ENCODE peak calls at places on chromosomes 6 and 20, in four cellular contexts. W is stimulated activated CD8-positive, alpha-beta memory T cell treated with anti-CD3 and anti-CD28 coated beads, Interleukin-4, amount 100 ng/mL, for 1 hour; S is CD8-positive, alpha-beta T cell; U is kidney tubule cell. J is an unnamed sample.

GRCh38 chr6:119443993-119444641 is 94.6 kb upstream of the MAN1A1 start:
- DNase-seq in S (no peak), U (no peak), W (no peak), J (no peak)

GRCh38 chr6:118017301-118017854 is 110.3 kb downstream of the SLC35F1 start:
- DNase-seq in S (no peak), U (no peak), W (no peak), J (no peak)

GRCh38 chr6:131534654-131534956 is 38.4 kb upstream of the ARG1 start:
- DNase-seq in S (no peak), W (no peak), U (no peak), J (no peak)

GRCh38 chr6:41545174-41545702 is 943 bp upstream of the FOXP4 start:
- DNase-seq in W (no peak), S (no peak), U (no peak), J (no peak)

GRCh38 chr20:6708010-6708409 is 59.5 kb upstream of the BMP2 start:
- DNase-seq in S (no peak), W (no peak), U (peak; percentile 90), J (peak; percentile 76)

GRCh38 chr6:137277971-137278602 is 58.9 kb upstream of the IFNGR1 start:
- DNase-seq in S (no peak), U (peak; percentile 96), W (no peak), J (peak; percentile 85)

GRCh38 chr6:85923013-85923430 is 280.3 kb upstream of the SYNCRIP start:
- DNase-seq in U (peak; percentile 76), S (no peak), W (no peak), J (peak; percentile 72)

GRCh38 chr20:46939031-46939430 is 44.4 kb downstream of the EYA2 start:
- DNase-seq in W (no peak), U (peak; percentile 11), S (no peak), J (peak; percentile 38)

GRCh38 chr6:109240370-109241084 is 141.7 kb downstream of the CD164 start:
- DNase-seq in S (no peak), W (no peak), U (no peak), J (no peak)

GRCh38 chr20:14219801-14220461 is 117.5 kb downstream of the FLRT3 start:
- DNase-seq in U (peak; percentile 43), S (no peak), W (no peak), J (peak; percentile 81)

GRCh38 chr20:60040471-60041162 is 82.4 kb downstream of the CDH26 start:
- DNase-seq in S (no peak), U (no peak), W (no peak), J (no peak)

GRCh38 chr20:23131766-23132165 is 45.6 kb upstream of the CD93 start:
- DNase-seq in S (no peak), U (no peak), W (no peak), J (no peak)

GRCh38 chr6:116287668-116288282 is 8.0 kb upstream of the TSPYL1 start:
- DNase-seq in W (no peak), S (no peak), U (peak; percentile 74), J (peak; percentile 64)

GRCh38 chr6:7074870-7075269 is 32.9 kb upstream of the RREB1 start:
- DNase-seq in S (no peak), U (no peak), W (no peak), J (no peak)

GRCh38 chr20:24194133-24194532 is 205.6 kb upstream of the GGTLC1 start:
- DNase-seq in U (no peak), W (no peak), S (no peak), J (peak; percentile 92)

GRCh38 chr20:8930691-8931090 is 138.2 kb upstream of the PLCB4 start:
- DNase-seq in U (peak; percentile 6), W (no peak), S (no peak), J (no peak)

GRCh38 chr20:38050691-38051090 is 17.1 kb downstream of the RPRD1B start:
- DNase-seq in W (no peak), S (no peak), U (peak; percentile 13), J (no peak)

GRCh38 chr6:36724514-36725385 is 27.1 kb downstream of the RAB44 start:
- DNase-seq in W (no peak), U (peak; percentile 72), S (peak; percentile 33), J (peak; percentile 86)

GRCh38 chr6:122736606-122737005 is 42.9 kb upstream of the FABP7 start:
- DNase-seq in W (no peak), S (no peak), U (no peak), J (no peak)

GRCh38 chr20:46849751-46850150 is 44.9 kb upstream of the EYA2 start:
- DNase-seq in S (no peak), W (no peak), U (no peak), J (no peak)

GRCh38 chr20:8721098-8721497 is 347.8 kb upstream of the PLCB4 start:
- DNase-seq in S (no peak), U (peak; percentile 60), W (no peak), J (peak; percentile 74)

GRCh38 chr20:46814366-46815232 is 80.0 kb upstream of the EYA2 start:
- DNase-seq in U (peak; percentile 89), S (no peak), W (no peak), J (peak; percentile 96)

GRCh38 chr6:2688416-2689064 is 62.2 kb downstream of the MYLK4 start:
- DNase-seq in U (peak; percentile 89), W (no peak), S (no peak), J (peak; percentile 91)

GRCh38 chr6:57306273-57306672 is 11.2 kb upstream of the PRIM2 start:
- DNase-seq in W (no peak), U (no peak), S (no peak), J (no peak)

GRCh38 chr20:42110301-42110700 is 492.1 kb upstream of the CHD6 start:
- DNase-seq in U (no peak), W (no peak), S (no peak), J (no peak)

GRCh38 chr20:62707981-62708521 is 585 bp upstream of the NTSR1 start:
- DNase-seq in W (no peak), U (peak; percentile 9), S (peak; percentile 22), J (peak; percentile 56)

GRCh38 chr6:113859349-113860164 is 2.4 kb downstream of the MARCKS start:
- DNase-seq in W (no peak), S (no peak), U (peak; percentile 53), J (peak; percentile 32)

GRCh38 chr20:22490287-22491187 is 93.8 kb downstream of the FOXA2 start:
- DNase-seq in W (no peak), S (no peak), U (peak; percentile 88), J (peak; percentile 61)

GRCh38 chr6:44593539-44593944 is 206.0 kb downstream of the CDC5L start:
- DNase-seq in U (peak; percentile 61), W (peak; percentile 28), S (peak; percentile 65), J (peak; percentile 74)

J was measured in PC-3.